ENCODE peak calls at places on chromosome 11, in seven cellular contexts. One of them, this sample, is unnamed. For H3K4me1 and H3K27me3, the result is how much of the 10 kb centered on the place peaks cover.

GRCh38 chr11:109150603-109151002 is 271.4 kb upstream of the C11orf87 start:
- DNase-seq in heart left ventricle: no peak
- DNase-seq in spleen: no peak
- DNase-seq in neural progenitor cell: peak
- DNase-seq in thoracic aorta: no peak
- DNase-seq in tibial nerve: no peak
- DNase-seq in sigmoid colon: no peak
- DNase-seq in this sample: no peak

GRCh38 chr11:108825381-108825780 is 160.5 kb downstream of the DDX10 start:
- DNase-seq in tibial nerve: no peak
- DNase-seq in spleen: no peak
- DNase-seq in thoracic aorta: no peak
- DNase-seq in neural progenitor cell: no peak
- DNase-seq in heart left ventricle: no peak
- DNase-seq in sigmoid colon: no peak
- DNase-seq in this sample: no peak

GRCh38 chr11:68657021-68657780 is 27.1 kb upstream of the GAL start:
- DNase-seq in neural progenitor cell: no peak
- DNase-seq in spleen: no peak
- DNase-seq in thoracic aorta: no peak
- DNase-seq in tibial nerve: no peak
- DNase-seq in heart left ventricle: no peak
- DNase-seq in sigmoid colon: no peak
- DNase-seq in this sample: no peak

GRCh38 chr11:115739878-115740277 is 235.7 kb upstream of the CADM1 start:
- DNase-seq in sigmoid colon: no peak
- DNase-seq in spleen: no peak
- DNase-seq in heart left ventricle: no peak
- DNase-seq in tibial nerve: no peak
- DNase-seq in thoracic aorta: no peak
- DNase-seq in neural progenitor cell: no peak
- DNase-seq in this sample: no peak

GRCh38 chr11:112728716-112729115 is 232.5 kb upstream of the NCAM1 start:
- DNase-seq in tibial nerve: no peak
- DNase-seq in heart left ventricle: no peak
- DNase-seq in sigmoid colon: no peak
- DNase-seq in thoracic aorta: no peak
- DNase-seq in neural progenitor cell: no peak
- DNase-seq in spleen: no peak
- DNase-seq in this sample: no peak

GRCh38 chr11:61460474-61460881 is 30.6 kb downstream of the SDHAF2 start:
- DNase-seq in heart left ventricle: peak
- DNase-seq in sigmoid colon: peak
- DNase-seq in thoracic aorta: no peak
- DNase-seq in tibial nerve: peak
- DNase-seq in neural progenitor cell: no peak
- DNase-seq in spleen: no peak
- DNase-seq in this sample: no peak

GRCh38 chr11:134433806-134434205 is 21.8 kb upstream of the B3GAT1 start:
- DNase-seq in heart left ventricle: no peak
- DNase-seq in spleen: no peak
- DNase-seq in thoracic aorta: no peak
- DNase-seq in sigmoid colon: no peak
- DNase-seq in tibial nerve: no peak
- DNase-seq in neural progenitor cell: no peak
- DNase-seq in this sample: no peak

GRCh38 chr11:64084962-64085710 is 49.4 kb downstream of the FLRT1 start:
- DNase-seq in spleen: no peak
- DNase-seq in thoracic aorta: no peak
- DNase-seq in heart left ventricle: no peak
- DNase-seq in tibial nerve: no peak
- DNase-seq in neural progenitor cell: no peak
- DNase-seq in sigmoid colon: no peak
- DNase-seq in this sample: peak

GRCh38 chr11:32029721-32030120 is 61.2 kb upstream of the RCN1 start:
- DNase-seq in heart left ventricle: no peak
- DNase-seq in tibial nerve: no peak
- DNase-seq in sigmoid colon: no peak
- DNase-seq in thoracic aorta: no peak
- DNase-seq in neural progenitor cell: no peak
- DNase-seq in spleen: no peak
- DNase-seq in this sample: no peak

GRCh38 chr11:79276900-79277299 is 163.9 kb downstream of the TENM4 start:
- DNase-seq in sigmoid colon: no peak
- DNase-seq in heart left ventricle: no peak
- DNase-seq in thoracic aorta: no peak
- DNase-seq in tibial nerve: no peak
- DNase-seq in spleen: no peak
- DNase-seq in neural progenitor cell: no peak
- DNase-seq in this sample: no peak

GRCh38 chr11:73380321-73380720 is 4.1 kb downstream of the RELT start:
- DNase-seq in sigmoid colon: no peak
- DNase-seq in spleen: peak
- DNase-seq in neural progenitor cell: no peak
- DNase-seq in heart left ventricle: no peak
- DNase-seq in thoracic aorta: no peak
- DNase-seq in tibial nerve: no peak
- DNase-seq in this sample: no peak

GRCh38 chr11:73380897-73381410 is 4.8 kb downstream of the RELT start:
- DNase-seq in spleen: no peak
- DNase-seq in tibial nerve: no peak
- DNase-seq in sigmoid colon: no peak
- DNase-seq in heart left ventricle: no peak
- DNase-seq in thoracic aorta: no peak
- DNase-seq in neural progenitor cell: peak
- DNase-seq in this sample: no peak

GRCh38 chr11:73382747-73383146 is 6.5 kb downstream of the RELT start:
- DNase-seq in heart left ventricle: no peak
- DNase-seq in sigmoid colon: no peak
- DNase-seq in thoracic aorta: no peak
- DNase-seq in neural progenitor cell: no peak
- DNase-seq in spleen: no peak
- DNase-seq in tibial nerve: no peak
- DNase-seq in this sample: no peak

GRCh38 chr11:73382183-73382582 is 6.0 kb downstream of the RELT start:
- DNase-seq in tibial nerve: no peak
- DNase-seq in heart left ventricle: no peak
- DNase-seq in sigmoid colon: no peak
- DNase-seq in neural progenitor cell: no peak
- DNase-seq in spleen: no peak
- DNase-seq in thoracic aorta: no peak
- DNase-seq in this sample: no peak

GRCh38 chr11:73381589-73381988 is 5.4 kb downstream of the RELT start:
- DNase-seq in tibial nerve: no peak
- DNase-seq in neural progenitor cell: no peak
- DNase-seq in spleen: peak
- DNase-seq in sigmoid colon: no peak
- DNase-seq in heart left ventricle: no peak
- DNase-seq in thoracic aorta: no peak
- DNase-seq in this sample: no peak
- H3K4me1 ChIP-seq in tibial nerve: half or more
- H3K4me1 ChIP-seq in neural progenitor cell: under half
- H3K4me1 ChIP-seq in spleen: half or more
- H3K4me1 ChIP-seq in sigmoid colon: under half
- H3K4me1 ChIP-seq in heart left ventricle: under half
- H3K4me1 ChIP-seq in thoracic aorta: under half
- H3K4me1 ChIP-seq in this sample: under half

GRCh38 chr11:124843616-124843910 is 21.7 kb upstream of the ROBO3 start:
- DNase-seq in neural progenitor cell: peak
- DNase-seq in sigmoid colon: no peak
- DNase-seq in heart left ventricle: no peak
- DNase-seq in tibial nerve: no peak
- DNase-seq in thoracic aorta: no peak
- DNase-seq in spleen: no peak
- DNase-seq in this sample: no peak

GRCh38 chr11:124844664-124845079 is 20.6 kb upstream of the ROBO3 start:
- DNase-seq in thoracic aorta: no peak
- DNase-seq in tibial nerve: no peak
- DNase-seq in sigmoid colon: no peak
- DNase-seq in heart left ventricle: no peak
- DNase-seq in neural progenitor cell: peak
- DNase-seq in spleen: no peak
- DNase-seq in this sample: no peak

GRCh38 chr11:124841765-124842700 is 23.2 kb upstream of the ROBO3 start:
- DNase-seq in thoracic aorta: no peak
- DNase-seq in spleen: no peak
- DNase-seq in neural progenitor cell: peak
- DNase-seq in tibial nerve: no peak
- DNase-seq in heart left ventricle: no peak
- DNase-seq in sigmoid colon: no peak
- DNase-seq in this sample: no peak

GRCh38 chr11:124841186-124841585 is 24.0 kb upstream of the ROBO3 start:
- DNase-seq in heart left ventricle: no peak
- DNase-seq in neural progenitor cell: no peak
- DNase-seq in tibial nerve: no peak
- DNase-seq in spleen: no peak
- DNase-seq in thoracic aorta: no peak
- DNase-seq in sigmoid colon: no peak
- DNase-seq in this sample: no peak

DNA sequence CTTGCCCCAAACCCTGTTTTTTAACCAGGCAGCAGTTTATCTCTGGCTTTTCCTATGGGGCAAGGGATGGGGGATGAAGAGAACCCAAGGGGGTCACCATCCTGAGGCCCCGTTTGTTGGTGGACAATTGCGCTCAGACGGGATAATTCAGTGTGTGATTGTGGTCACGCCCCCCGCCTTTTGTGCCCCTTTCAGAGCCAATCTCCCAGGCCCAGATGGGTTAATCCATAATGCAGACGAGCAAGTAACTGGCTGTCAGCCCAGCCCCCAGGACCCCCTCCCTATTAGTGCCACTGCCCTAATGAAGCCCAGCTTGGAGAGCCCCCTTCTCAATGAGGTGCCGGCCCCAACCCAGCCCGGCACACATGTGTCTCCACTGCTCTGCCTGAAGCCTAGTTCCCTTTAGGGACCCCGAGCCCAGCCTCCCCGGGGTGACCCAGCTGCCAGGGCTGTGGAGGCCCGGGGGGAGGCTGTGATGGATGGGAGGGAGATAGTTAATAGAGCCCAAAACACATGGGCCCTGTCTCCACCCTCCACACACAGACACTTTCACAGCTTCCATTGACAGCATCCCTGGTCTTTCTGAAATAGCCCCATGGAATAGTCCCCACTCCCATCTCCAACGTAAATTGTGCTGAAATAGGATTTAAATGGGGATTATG is 19.0 kb upstream of the ROBO3 start:
- DNase-seq in neural progenitor cell: peak
- DNase-seq in tibial nerve: no peak
- DNase-seq in heart left ventricle: no peak
- DNase-seq in thoracic aorta: no peak
- DNase-seq in sigmoid colon: no peak
- DNase-seq in spleen: no peak
- DNase-seq in this sample: no peak
- H3K27me3 ChIP-seq in neural progenitor cell: under half
- H3K27me3 ChIP-seq in tibial nerve: under half
- H3K27me3 ChIP-seq in heart left ventricle: half or more
- H3K27me3 ChIP-seq in thoracic aorta: under half
- H3K27me3 ChIP-seq in sigmoid colon: under half
- H3K27me3 ChIP-seq in spleen: under half
- H3K27me3 ChIP-seq in this sample: under half

GRCh38 chr11:99452076-99452475 is 431.3 kb downstream of the CNTN5 start:
- DNase-seq in neural progenitor cell: no peak
- DNase-seq in sigmoid colon: no peak
- DNase-seq in heart left ventricle: no peak
- DNase-seq in spleen: no peak
- DNase-seq in thoracic aorta: no peak
- DNase-seq in tibial nerve: no peak
- DNase-seq in this sample: no peak
- H3K4me3 ChIP-seq in neural progenitor cell: no peak
- H3K4me3 ChIP-seq in sigmoid colon: no peak
- H3K4me3 ChIP-seq in heart left ventricle: no peak
- H3K4me3 ChIP-seq in spleen: no peak
- H3K4me3 ChIP-seq in thoracic aorta: no peak
- H3K4me3 ChIP-seq in tibial nerve: no peak
- H3K4me3 ChIP-seq in this sample: no peak

DNA sequence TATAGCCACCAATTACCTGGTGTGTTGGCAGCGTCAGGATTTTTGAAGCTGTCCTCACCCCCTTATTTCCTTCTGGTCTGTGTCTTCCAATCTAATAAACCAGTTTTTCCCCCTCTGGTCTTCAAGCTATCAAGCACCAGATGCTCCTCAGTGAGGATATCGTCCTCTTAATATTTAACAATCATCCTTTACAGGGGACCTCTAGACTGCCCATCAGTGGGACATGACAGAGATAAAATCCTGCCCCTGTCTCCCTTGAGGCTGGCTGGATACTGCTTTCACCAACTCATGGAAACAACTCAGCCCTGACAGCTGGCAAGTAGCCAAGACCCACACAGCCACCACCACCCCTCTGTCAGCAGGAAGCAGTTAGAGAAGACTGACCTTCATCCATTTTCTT is 421.0 kb upstream of the API5 start:
- DNase-seq in sigmoid colon: no peak
- DNase-seq in neural progenitor cell: no peak
- DNase-seq in spleen: no peak
- DNase-seq in tibial nerve: no peak
- DNase-seq in thoracic aorta: no peak
- DNase-seq in heart left ventricle: no peak
- DNase-seq in this sample: no peak
- H3K4me1 ChIP-seq in sigmoid colon: under half
- H3K4me1 ChIP-seq in neural progenitor cell: under half
- H3K4me1 ChIP-seq in spleen: under half
- H3K4me1 ChIP-seq in tibial nerve: under half
- H3K4me1 ChIP-seq in thoracic aorta: under half
- H3K4me1 ChIP-seq in heart left ventricle: under half
- H3K4me1 ChIP-seq in this sample: under half